ENCODE peak calls at places on chromosomes 13 and 19, in five cellular contexts. One of them, this sample, is unnamed.
A peak's percentile ranks its signal among the peaks of the same experiment; 100 is the strongest.

GRCh38 chr13:43270043-43270830 is 246.9 kb downstream of the DNAJC15 start:
- ATAC-seq in foreskin keratinocyte: no peak
- ATAC-seq in stimulated activated naive CD8-positive, alpha-beta T cell treated with anti-CD3 and anti-CD28 coated beads, Interleukin-15, amount 100 ng/mL, for 72 hours: no peak
- ATAC-seq in stimulated activated naive B cell treated with anti-CD40 and anti-IgM and Interleukin-4, amounts not matched to agents 10 μg/mL and 1 μg/mL and 100 μg/mL, for 72 hours: no peak
- ATAC-seq in CD4-positive, alpha-beta T cell: no peak
- ATAC-seq in this sample: no peak

GRCh38 chr19:1730157-1730556 is 23.1 kb upstream of the ONECUT3 start:
- ATAC-seq in CD4-positive, alpha-beta T cell: no peak
- ATAC-seq in stimulated activated naive B cell treated with anti-CD40 and anti-IgM and Interleukin-4, amounts not matched to agents 10 μg/mL and 1 μg/mL and 100 μg/mL, for 72 hours: no peak
- ATAC-seq in foreskin keratinocyte: no peak
- ATAC-seq in stimulated activated naive CD8-positive, alpha-beta T cell treated with anti-CD3 and anti-CD28 coated beads, Interleukin-15, amount 100 ng/mL, for 72 hours: no peak
- ATAC-seq in this sample: no peak

GRCh38 chr13:49625392-49626137 is 2.7 kb upstream of the ARL11 start:
- ATAC-seq in stimulated activated naive B cell treated with anti-CD40 and anti-IgM and Interleukin-4, amounts not matched to agents 10 μg/mL and 1 μg/mL and 100 μg/mL, for 72 hours: no peak
- ATAC-seq in stimulated activated naive CD8-positive, alpha-beta T cell treated with anti-CD3 and anti-CD28 coated beads, Interleukin-15, amount 100 ng/mL, for 72 hours: no peak
- ATAC-seq in foreskin keratinocyte: no peak
- ATAC-seq in CD4-positive, alpha-beta T cell: no peak
- ATAC-seq in this sample: no peak

GRCh38 chr13:114155923-114156883 is 22.9 kb upstream of the CFAP97D2 start:
- ATAC-seq in foreskin keratinocyte: no peak
- ATAC-seq in CD4-positive, alpha-beta T cell: peak; percentile 38
- ATAC-seq in stimulated activated naive B cell treated with anti-CD40 and anti-IgM and Interleukin-4, amounts not matched to agents 10 μg/mL and 1 μg/mL and 100 μg/mL, for 72 hours: no peak
- ATAC-seq in stimulated activated naive CD8-positive, alpha-beta T cell treated with anti-CD3 and anti-CD28 coated beads, Interleukin-15, amount 100 ng/mL, for 72 hours: no peak
- ATAC-seq in this sample: no peak

GRCh38 chr13:28710161-28710560 is 8.6 kb downstream of the SLC46A3 start:
- ATAC-seq in stimulated activated naive B cell treated with anti-CD40 and anti-IgM and Interleukin-4, amounts not matched to agents 10 μg/mL and 1 μg/mL and 100 μg/mL, for 72 hours: no peak
- ATAC-seq in foreskin keratinocyte: no peak
- ATAC-seq in CD4-positive, alpha-beta T cell: no peak
- ATAC-seq in stimulated activated naive CD8-positive, alpha-beta T cell treated with anti-CD3 and anti-CD28 coated beads, Interleukin-15, amount 100 ng/mL, for 72 hours: no peak
- ATAC-seq in this sample: no peak

GRCh38 chr19:2303209-2303798 is 4.7 kb downstream of the LINGO3 start:
- ATAC-seq in stimulated activated naive B cell treated with anti-CD40 and anti-IgM and Interleukin-4, amounts not matched to agents 10 μg/mL and 1 μg/mL and 100 μg/mL, for 72 hours: no peak
- ATAC-seq in foreskin keratinocyte: no peak
- ATAC-seq in stimulated activated naive CD8-positive, alpha-beta T cell treated with anti-CD3 and anti-CD28 coated beads, Interleukin-15, amount 100 ng/mL, for 72 hours: no peak
- ATAC-seq in CD4-positive, alpha-beta T cell: peak; percentile 15
- ATAC-seq in this sample: no peak

GRCh38 chr13:45356966-45357689 is 16.1 kb upstream of the TPT1 start:
- ATAC-seq in CD4-positive, alpha-beta T cell: no peak
- ATAC-seq in stimulated activated naive CD8-positive, alpha-beta T cell treated with anti-CD3 and anti-CD28 coated beads, Interleukin-15, amount 100 ng/mL, for 72 hours: peak; percentile 89
- ATAC-seq in foreskin keratinocyte: no peak
- ATAC-seq in stimulated activated naive B cell treated with anti-CD40 and anti-IgM and Interleukin-4, amounts not matched to agents 10 μg/mL and 1 μg/mL and 100 μg/mL, for 72 hours: no peak
- ATAC-seq in this sample: peak; percentile 84

GRCh38 chr13:82627183-82627582 is 1255.1 kb downstream of the SLITRK1 start:
- ATAC-seq in CD4-positive, alpha-beta T cell: no peak
- ATAC-seq in stimulated activated naive B cell treated with anti-CD40 and anti-IgM and Interleukin-4, amounts not matched to agents 10 μg/mL and 1 μg/mL and 100 μg/mL, for 72 hours: no peak
- ATAC-seq in stimulated activated naive CD8-positive, alpha-beta T cell treated with anti-CD3 and anti-CD28 coated beads, Interleukin-15, amount 100 ng/mL, for 72 hours: no peak
- ATAC-seq in foreskin keratinocyte: peak; percentile 72
- ATAC-seq in this sample: no peak

GRCh38 chr13:42041017-42041683 is 7.3 kb upstream of the DGKH start:
- ATAC-seq in CD4-positive, alpha-beta T cell: peak; percentile 7
- ATAC-seq in stimulated activated naive CD8-positive, alpha-beta T cell treated with anti-CD3 and anti-CD28 coated beads, Interleukin-15, amount 100 ng/mL, for 72 hours: peak; percentile 44
- ATAC-seq in stimulated activated naive B cell treated with anti-CD40 and anti-IgM and Interleukin-4, amounts not matched to agents 10 μg/mL and 1 μg/mL and 100 μg/mL, for 72 hours: peak; percentile 42
- ATAC-seq in foreskin keratinocyte: peak; percentile 71
- ATAC-seq in this sample: peak; percentile 59

GRCh38 chr19:33413868-33414666 is 40.6 kb downstream of the CEBPG start:
- ATAC-seq in foreskin keratinocyte: no peak
- ATAC-seq in stimulated activated naive B cell treated with anti-CD40 and anti-IgM and Interleukin-4, amounts not matched to agents 10 μg/mL and 1 μg/mL and 100 μg/mL, for 72 hours: no peak
- ATAC-seq in CD4-positive, alpha-beta T cell: no peak
- ATAC-seq in stimulated activated naive CD8-positive, alpha-beta T cell treated with anti-CD3 and anti-CD28 coated beads, Interleukin-15, amount 100 ng/mL, for 72 hours: no peak
- ATAC-seq in this sample: no peak

GRCh38 chr13:100657881-100658315 is 16.7 kb downstream of the TMTC4 start:
- ATAC-seq in stimulated activated naive CD8-positive, alpha-beta T cell treated with anti-CD3 and anti-CD28 coated beads, Interleukin-15, amount 100 ng/mL, for 72 hours: peak; percentile 48
- ATAC-seq in CD4-positive, alpha-beta T cell: no peak
- ATAC-seq in stimulated activated naive B cell treated with anti-CD40 and anti-IgM and Interleukin-4, amounts not matched to agents 10 μg/mL and 1 μg/mL and 100 μg/mL, for 72 hours: no peak
- ATAC-seq in foreskin keratinocyte: no peak
- ATAC-seq in this sample: no peak

GRCh38 chr13:42140494-42140893 is 92.0 kb downstream of the DGKH start:
- ATAC-seq in foreskin keratinocyte: no peak
- ATAC-seq in stimulated activated naive CD8-positive, alpha-beta T cell treated with anti-CD3 and anti-CD28 coated beads, Interleukin-15, amount 100 ng/mL, for 72 hours: peak; percentile 93
- ATAC-seq in stimulated activated naive B cell treated with anti-CD40 and anti-IgM and Interleukin-4, amounts not matched to agents 10 μg/mL and 1 μg/mL and 100 μg/mL, for 72 hours: no peak
- ATAC-seq in CD4-positive, alpha-beta T cell: no peak
- ATAC-seq in this sample: no peak

GRCh38 chr13:20442798-20443381 is 82.8 kb downstream of the CRYL1 start:
- ATAC-seq in stimulated activated naive CD8-positive, alpha-beta T cell treated with anti-CD3 and anti-CD28 coated beads, Interleukin-15, amount 100 ng/mL, for 72 hours: no peak
- ATAC-seq in CD4-positive, alpha-beta T cell: no peak
- ATAC-seq in stimulated activated naive B cell treated with anti-CD40 and anti-IgM and Interleukin-4, amounts not matched to agents 10 μg/mL and 1 μg/mL and 100 μg/mL, for 72 hours: no peak
- ATAC-seq in foreskin keratinocyte: peak; percentile 41
- ATAC-seq in this sample: no peak

GRCh38 chr13:62357887-62358645 is 942.4 kb upstream of the PCDH20 start:
- ATAC-seq in stimulated activated naive B cell treated with anti-CD40 and anti-IgM and Interleukin-4, amounts not matched to agents 10 μg/mL and 1 μg/mL and 100 μg/mL, for 72 hours: peak; percentile 29
- ATAC-seq in CD4-positive, alpha-beta T cell: no peak
- ATAC-seq in foreskin keratinocyte: no peak
- ATAC-seq in stimulated activated naive CD8-positive, alpha-beta T cell treated with anti-CD3 and anti-CD28 coated beads, Interleukin-15, amount 100 ng/mL, for 72 hours: no peak
- ATAC-seq in this sample: no peak

GRCh38 chr13:112721198-112722104 is 31.6 kb downstream of the ATP11A start:
- ATAC-seq in CD4-positive, alpha-beta T cell: no peak
- ATAC-seq in foreskin keratinocyte: no peak
- ATAC-seq in stimulated activated naive CD8-positive, alpha-beta T cell treated with anti-CD3 and anti-CD28 coated beads, Interleukin-15, amount 100 ng/mL, for 72 hours: no peak
- ATAC-seq in stimulated activated naive B cell treated with anti-CD40 and anti-IgM and Interleukin-4, amounts not matched to agents 10 μg/mL and 1 μg/mL and 100 μg/mL, for 72 hours: no peak
- ATAC-seq in this sample: no peak

GRCh38 chr19:5547881-5548280 is 19.9 kb downstream of the TINCR start:
- ATAC-seq in stimulated activated naive CD8-positive, alpha-beta T cell treated with anti-CD3 and anti-CD28 coated beads, Interleukin-15, amount 100 ng/mL, for 72 hours: no peak
- ATAC-seq in stimulated activated naive B cell treated with anti-CD40 and anti-IgM and Interleukin-4, amounts not matched to agents 10 μg/mL and 1 μg/mL and 100 μg/mL, for 72 hours: no peak
- ATAC-seq in CD4-positive, alpha-beta T cell: no peak
- ATAC-seq in foreskin keratinocyte: peak; percentile 18
- ATAC-seq in this sample: no peak

GRCh38 chr19:17915940-17916593 is 16.7 kb upstream of the CCDC124 start:
- ATAC-seq in CD4-positive, alpha-beta T cell: no peak
- ATAC-seq in stimulated activated naive B cell treated with anti-CD40 and anti-IgM and Interleukin-4, amounts not matched to agents 10 μg/mL and 1 μg/mL and 100 μg/mL, for 72 hours: no peak
- ATAC-seq in stimulated activated naive CD8-positive, alpha-beta T cell treated with anti-CD3 and anti-CD28 coated beads, Interleukin-15, amount 100 ng/mL, for 72 hours: no peak
- ATAC-seq in foreskin keratinocyte: peak; percentile 58
- ATAC-seq in this sample: no peak

GRCh38 chr13:42990147-42990990 is 1.7 kb downstream of the EPSTI1 start:
- ATAC-seq in stimulated activated naive CD8-positive, alpha-beta T cell treated with anti-CD3 and anti-CD28 coated beads, Interleukin-15, amount 100 ng/mL, for 72 hours: no peak
- ATAC-seq in stimulated activated naive B cell treated with anti-CD40 and anti-IgM and Interleukin-4, amounts not matched to agents 10 μg/mL and 1 μg/mL and 100 μg/mL, for 72 hours: no peak
- ATAC-seq in CD4-positive, alpha-beta T cell: peak; percentile 4
- ATAC-seq in foreskin keratinocyte: no peak
- ATAC-seq in this sample: no peak

GRCh38 chr13:90305796-90306195 is 1041.7 kb upstream of the MIR17HG start:
- ATAC-seq in stimulated activated naive B cell treated with anti-CD40 and anti-IgM and Interleukin-4, amounts not matched to agents 10 μg/mL and 1 μg/mL and 100 μg/mL, for 72 hours: no peak
- ATAC-seq in foreskin keratinocyte: no peak
- ATAC-seq in stimulated activated naive CD8-positive, alpha-beta T cell treated with anti-CD3 and anti-CD28 coated beads, Interleukin-15, amount 100 ng/mL, for 72 hours: no peak
- ATAC-seq in CD4-positive, alpha-beta T cell: no peak
- ATAC-seq in this sample: no peak

GRCh38 chr19:6065685-6066365 is 44.5 kb downstream of the RFX2 start:
- ATAC-seq in stimulated activated naive B cell treated with anti-CD40 and anti-IgM and Interleukin-4, amounts not matched to agents 10 μg/mL and 1 μg/mL and 100 μg/mL, for 72 hours: peak; percentile 20
- ATAC-seq in stimulated activated naive CD8-positive, alpha-beta T cell treated with anti-CD3 and anti-CD28 coated beads, Interleukin-15, amount 100 ng/mL, for 72 hours: peak; percentile 40
- ATAC-seq in foreskin keratinocyte: peak; percentile 52
- ATAC-seq in CD4-positive, alpha-beta T cell: peak; percentile 50
- ATAC-seq in this sample: peak; percentile 58

GRCh38 chr19:35862528-35862927 is 5.8 kb downstream of the KIRREL2 start:
- ATAC-seq in stimulated activated naive CD8-positive, alpha-beta T cell treated with anti-CD3 and anti-CD28 coated beads, Interleukin-15, amount 100 ng/mL, for 72 hours: no peak
- ATAC-seq in stimulated activated naive B cell treated with anti-CD40 and anti-IgM and Interleukin-4, amounts not matched to agents 10 μg/mL and 1 μg/mL and 100 μg/mL, for 72 hours: no peak
- ATAC-seq in foreskin keratinocyte: no peak
- ATAC-seq in CD4-positive, alpha-beta T cell: no peak
- ATAC-seq in this sample: no peak

GRCh38 chr13:40432018-40432978 is 234.1 kb downstream of the FOXO1 start:
- ATAC-seq in CD4-positive, alpha-beta T cell: no peak
- ATAC-seq in foreskin keratinocyte: no peak
- ATAC-seq in stimulated activated naive CD8-positive, alpha-beta T cell treated with anti-CD3 and anti-CD28 coated beads, Interleukin-15, amount 100 ng/mL, for 72 hours: peak; percentile 43
- ATAC-seq in stimulated activated naive B cell treated with anti-CD40 and anti-IgM and Interleukin-4, amounts not matched to agents 10 μg/mL and 1 μg/mL and 100 μg/mL, for 72 hours: peak; percentile 91
- ATAC-seq in this sample: peak; percentile 10

GRCh38 chr13:42959615-42960014 is 32.4 kb downstream of the EPSTI1 start:
- ATAC-seq in stimulated activated naive B cell treated with anti-CD40 and anti-IgM and Interleukin-4, amounts not matched to agents 10 μg/mL and 1 μg/mL and 100 μg/mL, for 72 hours: no peak
- ATAC-seq in foreskin keratinocyte: no peak
- ATAC-seq in stimulated activated naive CD8-positive, alpha-beta T cell treated with anti-CD3 and anti-CD28 coated beads, Interleukin-15, amount 100 ng/mL, for 72 hours: no peak
- ATAC-seq in CD4-positive, alpha-beta T cell: no peak
- ATAC-seq in this sample: no peak

GRCh38 chr13:89076622-89077021 is 1405.5 kb downstream of the SLITRK5 start:
- ATAC-seq in stimulated activated naive B cell treated with anti-CD40 and anti-IgM and Interleukin-4, amounts not matched to agents 10 μg/mL and 1 μg/mL and 100 μg/mL, for 72 hours: no peak
- ATAC-seq in stimulated activated naive CD8-positive, alpha-beta T cell treated with anti-CD3 and anti-CD28 coated beads, Interleukin-15, amount 100 ng/mL, for 72 hours: no peak
- ATAC-seq in foreskin keratinocyte: no peak
- ATAC-seq in CD4-positive, alpha-beta T cell: no peak
- ATAC-seq in this sample: no peak

GRCh38 chr19:35986664-35987570 is 8.1 kb upstream of the SDHAF1 start:
- ATAC-seq in stimulated activated naive B cell treated with anti-CD40 and anti-IgM and Interleukin-4, amounts not matched to agents 10 μg/mL and 1 μg/mL and 100 μg/mL, for 72 hours: peak; percentile 93
- ATAC-seq in stimulated activated naive CD8-positive, alpha-beta T cell treated with anti-CD3 and anti-CD28 coated beads, Interleukin-15, amount 100 ng/mL, for 72 hours: peak; percentile 67
- ATAC-seq in CD4-positive, alpha-beta T cell: peak; percentile 59
- ATAC-seq in foreskin keratinocyte: peak; percentile 44
- ATAC-seq in this sample: peak; percentile 71

GRCh38 chr19:55611300-55611982 is 6.0 kb downstream of the ZNF865 start:
- ATAC-seq in foreskin keratinocyte: no peak
- ATAC-seq in stimulated activated naive CD8-positive, alpha-beta T cell treated with anti-CD3 and anti-CD28 coated beads, Interleukin-15, amount 100 ng/mL, for 72 hours: no peak
- ATAC-seq in stimulated activated naive B cell treated with anti-CD40 and anti-IgM and Interleukin-4, amounts not matched to agents 10 μg/mL and 1 μg/mL and 100 μg/mL, for 72 hours: peak; percentile 42
- ATAC-seq in CD4-positive, alpha-beta T cell: no peak
- ATAC-seq in this sample: no peak

GRCh38 chr19:3736106-3736724 is 25.3 kb downstream of the APBA3 start:
- ATAC-seq in stimulated activated naive CD8-positive, alpha-beta T cell treated with anti-CD3 and anti-CD28 coated beads, Interleukin-15, amount 100 ng/mL, for 72 hours: no peak
- ATAC-seq in stimulated activated naive B cell treated with anti-CD40 and anti-IgM and Interleukin-4, amounts not matched to agents 10 μg/mL and 1 μg/mL and 100 μg/mL, for 72 hours: no peak
- ATAC-seq in CD4-positive, alpha-beta T cell: no peak
- ATAC-seq in foreskin keratinocyte: no peak
- ATAC-seq in this sample: no peak

GRCh38 chr13:83943530-83944279 is 61.4 kb upstream of the SLITRK1 start:
- ATAC-seq in stimulated activated naive CD8-positive, alpha-beta T cell treated with anti-CD3 and anti-CD28 coated beads, Interleukin-15, amount 100 ng/mL, for 72 hours: no peak
- ATAC-seq in stimulated activated naive B cell treated with anti-CD40 and anti-IgM and Interleukin-4, amounts not matched to agents 10 μg/mL and 1 μg/mL and 100 μg/mL, for 72 hours: no peak
- ATAC-seq in CD4-positive, alpha-beta T cell: no peak
- ATAC-seq in foreskin keratinocyte: no peak
- ATAC-seq in this sample: no peak

GRCh38 chr13:73870970-73871935 is 263.0 kb downstream of the KLF12 start:
- ATAC-seq in foreskin keratinocyte: no peak
- ATAC-seq in stimulated activated naive B cell treated with anti-CD40 and anti-IgM and Interleukin-4, amounts not matched to agents 10 μg/mL and 1 μg/mL and 100 μg/mL, for 72 hours: peak; percentile 60
- ATAC-seq in stimulated activated naive CD8-positive, alpha-beta T cell treated with anti-CD3 and anti-CD28 coated beads, Interleukin-15, amount 100 ng/mL, for 72 hours: peak; percentile 78
- ATAC-seq in CD4-positive, alpha-beta T cell: peak; percentile 65
- ATAC-seq in this sample: peak; percentile 68

This sample was measured in activated T-helper 17 cell treated with anti-CD3 and anti-CD28 coated beads, Interleukin-2, amount 50 U/mL, for 72 hours.